ENCODE peak calls at places on chromosome 21, in ten cellular contexts. T is vagina; P is CD4-positive, alpha-beta T cell; F is GM23248; Y is H9; W is right lobe of liver; A is A549; K is body of pancreas; Z is neuronal stem cell; O is tibial nerve. H is an unnamed sample.

GRCh38 chr21:29005696-29006095 is 13.0 kb upstream of the LTN1 start:
- DNase-seq in A (no peak), P (no peak), Z (no peak), W (no peak), Y (no peak), K (no peak), O (no peak), T (no peak), F (peak; percentile 48), H (no peak)

GRCh38 chr21:39153373-39153772 is 29.9 kb downstream of the PSMG1 start:
- DNase-seq in W (no peak), T (no peak), A (no peak), F (peak; percentile 40), Y (no peak), O (no peak), P (no peak), Z (no peak), K (no peak), H (no peak)

GRCh38 chr21:30014883-30015282 is 75.1 kb upstream of the GRIK1 start:
- DNase-seq in F (no peak), K (no peak), T (no peak), O (no peak), W (no peak), A (no peak), Z (no peak), Y (no peak), P (no peak), H (no peak)

GRCh38 chr21:41680444-41681335 is 86.2 kb downstream of the RIPK4 start:
- DNase-seq in P (no peak), W (no peak), F (no peak), Y (no peak), T (no peak), A (no peak), Z (no peak), K (peak; percentile 8), O (no peak), H (no peak)

GRCh38 chr21:39754811-39755210 is 9.8 kb downstream of the IGSF5 start:
- DNase-seq in A (no peak), T (no peak), F (no peak), Z (no peak), W (no peak), Y (no peak), O (no peak), K (no peak), P (no peak), H (no peak)

GRCh38 chr21:31142600-31142999 is 104.3 kb upstream of the KRTAP19-8 start:
- DNase-seq in P (peak; percentile 23), Y (no peak), T (no peak), K (no peak), F (no peak), Z (no peak), O (no peak), A (no peak), W (no peak), H (no peak)

GRCh38 chr21:39451332-39452206 is at the start of gene SH3BGR:
- DNase-seq in Z (no peak), A (no peak), T (no peak), W (peak; percentile 69), K (peak; percentile 91), Y (peak; percentile 93), O (peak; percentile 31), P (no peak), F (peak; percentile 3), H (peak; percentile 89)

GRCh38 chr21:42010507-42011493 is 640 bp upstream of the ZBTB21 start:
- DNase-seq in K (peak; percentile 32), F (peak; percentile 47), W (peak; percentile 84), A (peak; percentile 7), T (no peak), Z (peak; percentile 17), O (no peak), P (peak; percentile 18), Y (peak; percentile 43), H (no peak)

GRCh38 chr21:37072239-37072987 is 458 bp downstream of the PIGP start:
- DNase-seq in A (peak; percentile 25), T (no peak), P (peak; percentile 63), Z (no peak), O (peak; percentile 50), K (peak; percentile 84), Y (no peak), W (peak; percentile 86), F (peak; percentile 89), H (no peak)

GRCh38 chr21:41189147-41189538 is 21.2 kb downstream of the BACE2 start:
- DNase-seq in K (no peak), A (no peak), Y (no peak), F (no peak), O (no peak), T (no peak), P (no peak), W (no peak), Z (no peak), H (no peak)

GRCh38 chr21:40466893-40467483 is 380.0 kb downstream of the DSCAM start:
- DNase-seq in A (no peak), Y (no peak), P (no peak), K (peak; percentile 43), O (no peak), Z (peak; percentile 2), T (no peak), W (no peak), F (no peak), H (no peak)

DNA sequence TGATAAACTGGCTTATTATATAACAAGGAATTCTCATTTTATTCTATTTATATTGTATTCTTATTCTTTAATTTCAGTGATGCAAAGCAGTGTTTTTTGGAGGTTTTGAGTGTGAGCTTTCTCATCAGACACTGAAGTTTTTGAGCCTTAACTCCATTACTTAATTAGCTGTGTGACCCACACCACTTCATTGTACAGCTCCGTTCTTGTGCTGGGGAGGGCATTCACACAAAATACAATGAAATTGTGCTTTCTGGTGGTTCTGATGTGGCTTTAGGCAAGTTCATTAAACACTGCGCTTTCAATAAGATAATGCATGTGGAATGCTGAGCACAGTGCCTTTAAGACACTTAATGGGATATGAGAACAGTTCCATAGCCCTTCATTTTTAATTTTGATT is 102.7 kb upstream of the TPTE start:
- DNase-seq in O (no peak), Z (no peak), Y (no peak), A (no peak), F (no peak), T (no peak), P (no peak), W (no peak), K (no peak), H (peak; percentile 52)
- H3K9me3 ChIP-seq in O (peaks cover 42% of the 10 kb centered on the region), Z (peaks cover 35% of the 10 kb centered on the region), Y (peaks cover 96% of the 10 kb centered on the region), A (peaks cover 29% of the 10 kb centered on the region), F (peaks cover 6% of the 10 kb centered on the region), T (no peaks in the 10 kb centered on the region), P (peaks cover 31% of the 10 kb centered on the region), W (no peaks in the 10 kb centered on the region), K (no peaks in the 10 kb centered on the region), H (no peaks in the 10 kb centered on the region)

DNA sequence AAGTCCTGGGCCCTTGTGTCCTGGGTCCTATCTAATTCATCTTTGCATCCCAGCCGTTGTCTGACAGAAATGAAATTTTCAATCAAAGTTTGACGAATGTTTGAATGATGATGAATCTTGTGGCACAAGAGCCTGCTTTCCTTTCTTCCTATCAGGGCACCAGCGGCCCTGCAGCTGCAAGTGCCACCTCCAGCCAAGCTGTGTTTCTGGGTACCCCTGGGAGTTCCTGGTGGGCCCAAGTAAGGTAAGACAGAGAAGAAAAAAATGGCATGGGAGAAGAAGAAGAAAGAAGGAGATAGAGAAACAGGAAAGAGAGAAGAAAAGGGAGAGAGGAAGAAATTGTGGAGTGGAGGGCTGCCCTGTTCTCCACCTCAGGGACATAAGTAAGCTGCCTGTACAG is 782.1 kb upstream of the TPTE start:
- DNase-seq in W (no peak), Y (no peak), Z (no peak), K (no peak), O (no peak), T (peak; percentile 92), A (no peak), P (no peak), F (no peak), H (no peak)
- H3K9me3 ChIP-seq in W (no peaks in the 10 kb centered on the region), Y (peaks cover 94% of the 10 kb centered on the region), Z (peaks cover 27% of the 10 kb centered on the region), K (peaks cover under 1% of the 10 kb centered on the region), O (peaks cover 37% of the 10 kb centered on the region), T (peaks cover 6% of the 10 kb centered on the region), A (no peaks in the 10 kb centered on the region), P (peaks cover 40% of the 10 kb centered on the region), F (no peaks in the 10 kb centered on the region), H (peaks cover 28% of the 10 kb centered on the region)

GRCh38 chr21:14143999-14144398 is 66.8 kb downstream of the LIPI start:
- DNase-seq in K (no peak), O (no peak), Z (no peak), F (no peak), W (no peak), T (no peak), Y (no peak), A (no peak), P (no peak), H (no peak)
- H3K9me3 ChIP-seq in K (no peaks in the 10 kb centered on the region), O (no peaks in the 10 kb centered on the region), Z (peaks cover 2% of the 10 kb centered on the region), F (no peaks in the 10 kb centered on the region), W (no peaks in the 10 kb centered on the region), T (no peaks in the 10 kb centered on the region), Y (no peaks in the 10 kb centered on the region), A (no peaks in the 10 kb centered on the region), P (no peaks in the 10 kb centered on the region), H (no peaks in the 10 kb centered on the region)

GRCh38 chr21:44517175-44517899 is 22.7 kb downstream of the KRTAP10-1 start:
- DNase-seq in O (no peak), W (peak; percentile 71), A (peak; percentile 53), F (peak; percentile 28), Z (no peak), Y (peak; percentile 77), P (no peak), K (peak; percentile 88), T (no peak), H (no peak)

GRCh38 chr21:44518684-44519083 is 21.3 kb downstream of the KRTAP10-1 start:
- DNase-seq in O (no peak), F (no peak), Z (no peak), W (no peak), P (no peak), A (no peak), Y (no peak), K (no peak), T (no peak), H (no peak)

GRCh38 chr21:44516342-44516741 is 23.7 kb downstream of the KRTAP10-1 start:
- DNase-seq in T (no peak), F (no peak), Z (no peak), Y (no peak), P (no peak), K (no peak), O (no peak), W (peak; percentile 50), A (no peak), H (no peak)

GRCh38 chr21:44515359-44516165 is 24.4 kb downstream of the KRTAP10-1 start:
- DNase-seq in P (no peak), O (no peak), F (no peak), K (no peak), A (no peak), Y (no peak), T (no peak), Z (no peak), W (peak; percentile 31), H (no peak)

GRCh38 chr21:44516828-44517174 is 23.2 kb downstream of the KRTAP10-1 start:
- DNase-seq in Z (no peak), W (peak; percentile 38), Y (no peak), O (no peak), F (no peak), T (no peak), K (no peak), A (no peak), P (no peak), H (no peak)
- H3K9me3 ChIP-seq in Z (peaks cover 4% of the 10 kb centered on the region), W (no peaks in the 10 kb centered on the region), Y (no peaks in the 10 kb centered on the region), O (no peaks in the 10 kb centered on the region), F (no peaks in the 10 kb centered on the region), T (no peaks in the 10 kb centered on the region), K (no peaks in the 10 kb centered on the region), A (no peaks in the 10 kb centered on the region), P (no peaks in the 10 kb centered on the region), H (no peaks in the 10 kb centered on the region)

GRCh38 chr21:46207920-46208571 is 20.5 kb downstream of the LSS start:
- DNase-seq in O (no peak), Z (no peak), F (no peak), W (no peak), T (no peak), A (no peak), K (no peak), P (no peak), Y (no peak), H (no peak)
- H3K9me3 ChIP-seq in O (no peaks in the 10 kb centered on the region), Z (no peaks in the 10 kb centered on the region), F (no peaks in the 10 kb centered on the region), W (no peaks in the 10 kb centered on the region), T (no peaks in the 10 kb centered on the region), A (no peaks in the 10 kb centered on the region), K (no peaks in the 10 kb centered on the region), P (no peaks in the 10 kb centered on the region), Y (no peaks in the 10 kb centered on the region), H (no peaks in the 10 kb centered on the region)

H was measured in tibial artery.